ENCODE peak calls at places on chromosomes 6 and 20, in five cellular contexts. O is GM23248, L is kidney, P is left ventricle myocardium inferior, Q is cardiac muscle cell. V is an unnamed sample.
A peak's percentile ranks its signal among the peaks of the same experiment; 100 is the strongest.

GRCh38 chr6:13660273-13660672 is 45.1 kb downstream of the NOL7 start:
- DNase-seq in L (no peak), O (no peak), Q (no peak), P (no peak), V (no peak)

GRCh38 chr6:116005508-116005855 is 55.2 kb downstream of the FRK start:
- DNase-seq in L (no peak), O (peak; percentile 14), P (no peak), Q (no peak), V (no peak)

GRCh38 chr6:77015350-77015749 is 447.9 kb downstream of the HTR1B start:
- DNase-seq in P (no peak), Q (no peak), L (no peak), O (peak; percentile 61), V (no peak)

GRCh38 chr20:44223721-44224120 is 13.2 kb upstream of the OSER1 start:
- DNase-seq in L (no peak), P (no peak), Q (no peak), O (no peak), V (no peak)

GRCh38 chr6:138656278-138656803 is 117.2 kb upstream of the CCDC28A start:
- DNase-seq in O (no peak), L (no peak), Q (no peak), P (no peak), V (no peak)

GRCh38 chr20:34579191-34579661 is 20.7 kb downstream of the MAP1LC3A start:
- DNase-seq in O (peak; percentile 95), Q (no peak), L (peak; percentile 77), P (peak; percentile 61), V (no peak)

GRCh38 chr20:39822667-39823066 is 860.5 kb downstream of the DHX35 start:
- DNase-seq in O (peak; percentile 80), L (no peak), Q (no peak), P (no peak), V (no peak)

GRCh38 chr6:165922309-165922794 is 245.3 kb downstream of the TBXT start:
- DNase-seq in P (no peak), L (no peak), O (peak; percentile 8), Q (no peak), V (no peak)

GRCh38 chr6:4466260-4466659 is 309.9 kb upstream of the CDYL start:
- DNase-seq in O (no peak), L (no peak), Q (no peak), P (no peak), V (no peak)

GRCh38 chr20:53652090-53652858 is 58.6 kb upstream of the ZNF217 start:
- DNase-seq in Q (peak; percentile 27), L (no peak), O (no peak), P (no peak), V (no peak)
- H3K27ac ChIP-seq in Q (peak overlapping the region; percentile 32), L (peak overlapping the region; percentile 84), O (no peak overlapping the region), P (peak overlapping the region; percentile 66), V (peak overlapping the region; percentile 31)

DNA sequence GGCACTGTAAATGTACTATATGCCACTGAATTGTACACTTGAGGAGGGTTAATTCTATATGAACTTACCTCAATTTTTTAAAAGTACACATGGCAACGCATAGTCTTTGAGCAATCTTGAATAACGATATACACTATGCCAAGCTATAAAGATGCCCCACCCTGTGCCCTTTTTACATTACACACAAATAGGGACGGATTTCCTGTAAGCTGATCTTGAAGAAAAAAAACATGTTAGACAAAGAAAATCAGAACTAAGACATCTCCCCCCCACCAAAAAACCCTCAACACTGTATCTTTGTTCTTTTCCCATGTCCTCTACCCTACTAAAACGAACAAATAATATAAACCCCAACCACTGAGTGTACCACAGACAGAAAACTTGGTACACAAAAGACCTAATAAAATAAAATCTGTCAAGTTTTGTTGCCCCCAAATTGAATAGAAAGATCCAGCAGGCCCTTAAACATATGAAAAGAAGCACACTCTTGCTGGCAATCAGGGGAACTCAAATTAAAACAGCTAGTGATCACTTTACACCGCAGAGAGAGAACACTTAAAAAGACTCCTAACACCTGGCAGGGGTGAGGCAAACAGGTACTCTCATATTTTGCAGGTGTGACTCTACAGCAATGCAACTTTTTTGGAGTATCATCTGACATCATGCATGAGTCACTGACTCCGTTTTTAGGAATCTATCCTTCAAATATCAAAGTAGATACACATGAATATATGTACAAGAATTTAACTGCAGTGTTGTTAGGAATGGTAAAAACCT is 29.6 kb downstream of the BACH2 start:
- DNase-seq in P (no peak), Q (no peak), L (no peak), O (no peak), V (no peak)
- H3K27ac ChIP-seq in P (no peak overlapping the region), Q (no peak overlapping the region), L (no peak overlapping the region), O (no peak overlapping the region), V (no peak overlapping the region)

GRCh38 chr6:16275230-16275574 is 36.8 kb downstream of the GMPR start:
- DNase-seq in L (no peak), P (no peak), O (no peak), Q (no peak), V (no peak)

GRCh38 chr6:16271415-16271814 is 33.0 kb downstream of the GMPR start:
- DNase-seq in O (no peak), Q (no peak), P (no peak), L (no peak), V (no peak)

GRCh38 chr6:16274519-16275229 is 36.3 kb downstream of the GMPR start:
- DNase-seq in L (no peak), P (no peak), Q (no peak), O (no peak), V (no peak)

GRCh38 chr6:16270178-16270794 is 31.9 kb downstream of the GMPR start:
- DNase-seq in P (no peak), Q (no peak), L (no peak), O (no peak), V (no peak)

DNA sequence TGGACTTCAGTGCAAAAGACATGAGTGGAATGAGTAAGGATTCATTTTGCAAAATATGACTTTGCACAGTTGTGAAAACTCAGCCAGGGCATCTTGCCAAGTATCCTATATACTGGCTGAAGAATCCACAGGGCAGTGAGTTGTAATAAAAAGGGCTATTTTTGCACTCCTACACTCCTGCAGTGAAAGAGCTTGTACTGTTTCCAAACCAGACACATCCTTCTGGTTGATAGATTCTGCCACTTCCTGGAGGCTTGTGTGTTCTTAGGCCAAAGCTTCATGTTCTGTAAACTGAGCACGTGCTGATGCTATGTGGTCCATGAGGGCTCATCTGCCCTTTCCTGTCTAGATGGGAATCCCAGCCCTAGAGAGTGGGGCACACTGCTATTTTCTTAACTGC is 34.9 kb downstream of the GMPR start:
- DNase-seq in Q (no peak), P (no peak), O (peak; percentile 28), L (no peak), V (no peak)
- H3K27ac ChIP-seq in Q (peak overlapping the region; percentile 22), P (no peak overlapping the region), O (no peak overlapping the region), L (no peak overlapping the region), V (peak overlapping the region; percentile 18)

GRCh38 chr20:53788253-53789022 is 194.8 kb upstream of the ZNF217 start:
- DNase-seq in Q (no peak), L (no peak), O (no peak), P (no peak), V (no peak)
- H3K27ac ChIP-seq in Q (no peak overlapping the region), L (no peak overlapping the region), O (no peak overlapping the region), P (no peak overlapping the region), V (no peak overlapping the region)

GRCh38 chr6:93784794-93785757 is 365.7 kb upstream of the EPHA7 start:
- DNase-seq in L (no peak), Q (no peak), O (peak; percentile 84), P (no peak), V (no peak)
- H3K27ac ChIP-seq in L (no peak overlapping the region), Q (no peak overlapping the region), O (peak overlapping the region; percentile 65), P (peak overlapping the region; percentile 64), V (peak overlapping the region; percentile 68)